ENCODE peak calls at places on chromosomes 2 and 18, in nine cellular contexts. A is CD8-positive, alpha-beta T cell; K is Peyer's patch; B is PC-9; S is uterus; J is lower lobe of right lung; P is heart left ventricle; E is OCI-LY7; H is coronary artery. I is an unnamed sample.

GRCh38 chr2:160584972-160585494 is 91.4 kb upstream of the RBMS1 start:
- DNase-seq in A (no peak), K (no peak), B (no peak), S (no peak), J (no peak), P (no peak), E (no peak), H (no peak), I (no peak)

GRCh38 chr2:38216886-38217285 is 140.9 kb upstream of the CYP1B1 start:
- DNase-seq in A (no peak), K (no peak), B (no peak), S (no peak), J (no peak), P (no peak), E (no peak), H (no peak), I (no peak)

GRCh38 chr2:196162586-196163180 is 8.7 kb downstream of the STK17B start:
- DNase-seq in A (no peak), K (no peak), B (no peak), S (no peak), J (no peak), P (no peak), E (no peak), H (no peak), I (no peak)

GRCh38 chr2:241121008-241121407 is 18.9 kb upstream of the MTERF4 start:
- DNase-seq in A (no peak), K (no peak), B (no peak), S (no peak), J (no peak), P (no peak), E (no peak), H (no peak), I (no peak)

GRCh38 chr2:134109725-134110124 is 144.1 kb upstream of the MGAT5 start:
- DNase-seq in A (no peak), K (no peak), B (no peak), S (no peak), J (no peak), P (no peak), E (no peak), H (no peak), I (no peak)

GRCh38 chr2:85134255-85135065 is 1.3 kb downstream of the TCF7L1 start:
- DNase-seq in A (no peak), K (no peak), B (no peak), S (peak), J (peak), P (peak), E (no peak), H (no peak), I (no peak)

GRCh38 chr2:156537147-156537546 is 101.0 kb downstream of the GPD2 start:
- DNase-seq in A (no peak), K (no peak), B (no peak), S (no peak), J (no peak), P (no peak), E (no peak), H (no peak), I (no peak)

GRCh38 chr2:24586955-24587354 is 95.9 kb downstream of the NCOA1 start:
- DNase-seq in A (no peak), K (no peak), B (no peak), S (no peak), J (no peak), P (no peak), E (no peak), H (no peak), I (peak)

GRCh38 chr2:86518498-86518897 is 44.7 kb downstream of the CHMP3 start:
- DNase-seq in A (peak), K (no peak), B (no peak), S (no peak), J (no peak), P (no peak), E (peak), H (no peak), I (no peak)

GRCh38 chr18:78138993-78139496 is 840.6 kb upstream of the SALL3 start:
- DNase-seq in A (no peak), K (no peak), B (no peak), S (no peak), J (no peak), P (no peak), E (no peak), H (no peak), I (no peak)

GRCh38 chr2:1501196-1501851 is 88.1 kb downstream of the TPO start:
- DNase-seq in A (no peak), K (no peak), B (no peak), S (no peak), J (peak), P (no peak), E (no peak), H (no peak), I (no peak)

GRCh38 chr2:228104215-228104614 is 77.3 kb downstream of the SPHKAP start:
- DNase-seq in A (no peak), K (no peak), B (no peak), S (no peak), J (no peak), P (no peak), E (no peak), H (no peak), I (no peak)

GRCh38 chr2:228102949-228103348 is 78.5 kb downstream of the SPHKAP start:
- DNase-seq in A (no peak), K (no peak), B (no peak), S (no peak), J (no peak), P (no peak), E (no peak), H (no peak), I (peak)

GRCh38 chr2:228105526-228106250 is 75.8 kb downstream of the SPHKAP start:
- DNase-seq in A (no peak), K (no peak), B (no peak), S (no peak), J (no peak), P (no peak), E (no peak), H (no peak), I (no peak)

GRCh38 chr2:228103379-228103778 is 78.1 kb downstream of the SPHKAP start:
- DNase-seq in A (no peak), K (no peak), B (no peak), S (no peak), J (no peak), P (no peak), E (no peak), H (no peak), I (no peak)
- H3K4me3 ChIP-seq in A (no peak), K (no peak), B (no peak), S (no peak), J (no peak), P (no peak), E (no peak), H (no peak), I (no peak)

GRCh38 chr2:40285391-40285790 is 166.5 kb downstream of the SLC8A1 start:
- DNase-seq in A (no peak), K (no peak), B (no peak), S (no peak), J (no peak), P (no peak), E (no peak), H (no peak), I (no peak)

GRCh38 chr2:40286721-40287120 is 165.2 kb downstream of the SLC8A1 start:
- DNase-seq in A (no peak), K (no peak), B (no peak), S (no peak), J (no peak), P (no peak), E (no peak), H (no peak), I (no peak)

GRCh38 chr2:40282428-40282827 is 169.5 kb downstream of the SLC8A1 start:
- DNase-seq in A (no peak), K (no peak), B (no peak), S (peak), J (no peak), P (no peak), E (peak), H (no peak), I (peak)

GRCh38 chr2:40283111-40283909 is 168.6 kb downstream of the SLC8A1 start:
- DNase-seq in A (no peak), K (no peak), B (no peak), S (no peak), J (no peak), P (no peak), E (peak), H (no peak), I (peak)

GRCh38 chr2:40284797-40285196 is 167.1 kb downstream of the SLC8A1 start:
- DNase-seq in A (no peak), K (no peak), B (no peak), S (no peak), J (no peak), P (no peak), E (peak), H (no peak), I (no peak)
- TF ChIP-seq CTCF in A (no peak), K (no peak), B (no peak), S (peak), J (no peak), P (peak), E (peak), H (no peak), I (peak)

DNA sequence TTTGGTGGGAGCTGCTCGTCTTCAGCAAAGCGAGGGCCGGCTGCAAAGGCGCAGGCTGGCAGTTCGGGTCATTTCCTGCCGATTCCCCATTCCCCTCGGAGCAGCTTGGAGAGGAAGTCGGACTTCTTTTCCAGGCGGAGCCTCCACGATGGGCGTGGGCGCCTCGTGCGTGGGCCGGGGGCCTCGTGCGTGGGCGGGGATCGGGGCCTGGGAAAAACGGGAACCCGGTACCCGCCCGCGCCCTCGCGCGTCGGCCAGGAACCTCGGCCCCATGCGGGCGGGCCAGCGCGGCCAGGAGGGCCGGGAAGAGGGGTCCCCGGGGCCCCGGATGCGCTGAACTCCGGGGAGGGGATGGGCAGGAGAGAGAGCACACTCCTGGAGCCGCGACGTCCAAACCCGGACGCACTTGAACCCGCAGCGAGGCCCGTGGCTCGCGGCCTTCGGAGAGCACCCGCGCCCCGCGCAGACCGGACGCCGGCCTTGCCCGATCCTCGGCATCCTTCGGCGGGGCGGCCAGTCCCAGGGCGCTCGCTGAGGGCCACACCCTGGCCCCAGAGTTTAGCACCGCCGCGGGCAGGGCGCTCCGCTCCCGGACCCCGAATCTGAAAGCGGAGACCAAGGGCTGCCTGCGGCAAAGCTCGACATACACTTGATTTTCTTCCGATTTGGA is 368.4 kb downstream of the MTX2 start:
- DNase-seq in A (no peak), K (peak), B (no peak), S (peak), J (peak), P (peak), E (no peak), H (no peak), I (peak)
- H3K4me3 ChIP-seq in A (peak), K (peak), B (peak), S (peak), J (peak), P (peak), E (no peak), H (peak), I (peak)

GRCh38 chr2:207892676-207893402 is 123.1 kb upstream of the FZD5 start:
- DNase-seq in A (no peak), K (no peak), B (no peak), S (no peak), J (no peak), P (no peak), E (no peak), H (no peak), I (no peak)

GRCh38 chr2:207897541-207898353 is 127.6 kb downstream of the PLEKHM3 start:
- DNase-seq in A (no peak), K (no peak), B (no peak), S (no peak), J (no peak), P (no peak), E (no peak), H (no peak), I (no peak)

GRCh38 chr2:207898354-207898695 is 127.0 kb downstream of the PLEKHM3 start:
- DNase-seq in A (no peak), K (no peak), B (no peak), S (no peak), J (no peak), P (no peak), E (no peak), H (no peak), I (no peak)

GRCh38 chr2:207895236-207895860 is 125.6 kb upstream of the FZD5 start:
- DNase-seq in A (no peak), K (no peak), B (no peak), S (no peak), J (no peak), P (no peak), E (no peak), H (no peak), I (no peak)

GRCh38 chr2:207896525-207897295 is 127.0 kb upstream of the FZD5 start:
- DNase-seq in A (no peak), K (no peak), B (no peak), S (no peak), J (no peak), P (no peak), E (no peak), H (no peak), I (no peak)
- TF ChIP-seq CTCF in A (no peak), K (no peak), B (no peak), S (no peak), J (no peak), P (no peak), E (no peak), H (no peak), I (no peak)

GRCh38 chr2:130740671-130741070 is 11.8 kb downstream of the GPR148 start:
- DNase-seq in A (no peak), K (no peak), B (no peak), S (no peak), J (no peak), P (no peak), E (no peak), H (no peak), I (no peak)

GRCh38 chr2:130736487-130736886 is 7.6 kb downstream of the GPR148 start:
- DNase-seq in A (no peak), K (no peak), B (no peak), S (no peak), J (no peak), P (peak), E (no peak), H (no peak), I (no peak)

GRCh38 chr2:130743278-130743677 is 12.1 kb upstream of the AMER3 start:
- DNase-seq in A (no peak), K (no peak), B (no peak), S (no peak), J (no peak), P (no peak), E (no peak), H (no peak), I (no peak)

GRCh38 chr2:130735200-130735599 is 6.3 kb downstream of the GPR148 start:
- DNase-seq in A (no peak), K (no peak), B (no peak), S (no peak), J (no peak), P (no peak), E (no peak), H (no peak), I (no peak)

GRCh38 chr2:130737592-130737991 is 8.7 kb downstream of the GPR148 start:
- DNase-seq in A (no peak), K (no peak), B (no peak), S (no peak), J (no peak), P (no peak), E (no peak), H (no peak), I (no peak)
- H3K4me3 ChIP-seq in A (no peak), K (no peak), B (no peak), S (no peak), J (no peak), P (no peak), E (no peak), H (no peak), I (no peak)

GRCh38 chr2:190111166-190111565 is 48.6 kb upstream of the MSTN start:
- DNase-seq in A (no peak), K (no peak), B (no peak), S (no peak), J (no peak), P (no peak), E (no peak), H (no peak), I (no peak)

GRCh38 chr2:190110131-190110530 is 47.6 kb upstream of the MSTN start:
- DNase-seq in A (no peak), K (no peak), B (no peak), S (no peak), J (no peak), P (no peak), E (no peak), H (no peak), I (no peak)

GRCh38 chr2:190110699-190111098 is 48.2 kb upstream of the MSTN start:
- DNase-seq in A (no peak), K (no peak), B (no peak), S (no peak), J (no peak), P (no peak), E (no peak), H (no peak), I (no peak)

GRCh38 chr2:190117305-190117704 is 54.8 kb upstream of the MSTN start:
- DNase-seq in A (no peak), K (no peak), B (no peak), S (no peak), J (no peak), P (no peak), E (no peak), H (no peak), I (no peak)

GRCh38 chr2:190113000-190113399 is 50.5 kb upstream of the MSTN start:
- DNase-seq in A (no peak), K (no peak), B (no peak), S (no peak), J (no peak), P (no peak), E (no peak), H (no peak), I (no peak)
- TF ChIP-seq CTCF in A (no peak), K (no peak), B (no peak), S (no peak), J (no peak), P (no peak), E (no peak), H (no peak), I (no peak)

I was measured in GM06990.